ENCODE peak calls at places on chromosomes 13 and 19, in seven cellular contexts. One of them, this sample, is unnamed.

GRCh38 chr19:47660435-47660832 is 51.5 kb downstream of the BICRA start:
- DNase-seq in MV-4-11: no peak
- DNase-seq in AG04450: no peak
- DNase-seq in left cardiac atrium: no peak
- DNase-seq in T-cell: no peak
- DNase-seq in hepatic stellate cell: no peak
- DNase-seq in NCI-H1092: no peak
- DNase-seq in this sample: no peak

GRCh38 chr13:77918391-77919261 is at the start of gene EDNRB:
- DNase-seq in left cardiac atrium: peak; percentile 74
- DNase-seq in MV-4-11: no peak
- DNase-seq in AG04450: no peak
- DNase-seq in T-cell: no peak
- DNase-seq in hepatic stellate cell: peak; percentile 10
- DNase-seq in NCI-H1092: no peak
- DNase-seq in this sample: peak; percentile 71

GRCh38 chr19:15187026-15188007 is 13.5 kb downstream of the NOTCH3 start:
- DNase-seq in NCI-H1092: no peak
- DNase-seq in T-cell: no peak
- DNase-seq in left cardiac atrium: no peak
- DNase-seq in AG04450: no peak
- DNase-seq in MV-4-11: no peak
- DNase-seq in hepatic stellate cell: peak; percentile 74
- DNase-seq in this sample: no peak

GRCh38 chr19:10361569-10362011 is 18.8 kb downstream of the TYK2 start:
- DNase-seq in T-cell: no peak
- DNase-seq in MV-4-11: no peak
- DNase-seq in AG04450: no peak
- DNase-seq in NCI-H1092: no peak
- DNase-seq in left cardiac atrium: no peak
- DNase-seq in hepatic stellate cell: no peak
- DNase-seq in this sample: no peak

GRCh38 chr19:53463263-53463662 is 4.3 kb upstream of the ZNF813 start:
- DNase-seq in left cardiac atrium: peak; percentile 75
- DNase-seq in MV-4-11: no peak
- DNase-seq in AG04450: no peak
- DNase-seq in NCI-H1092: no peak
- DNase-seq in T-cell: no peak
- DNase-seq in hepatic stellate cell: peak; percentile 5
- DNase-seq in this sample: peak; percentile 43

GRCh38 chr19:4206818-4207484 is 22.4 kb upstream of the EBI3 start:
- DNase-seq in left cardiac atrium: no peak
- DNase-seq in AG04450: no peak
- DNase-seq in T-cell: no peak
- DNase-seq in MV-4-11: peak; percentile 62
- DNase-seq in NCI-H1092: no peak
- DNase-seq in hepatic stellate cell: peak; percentile 70
- DNase-seq in this sample: no peak

GRCh38 chr13:109436055-109436622 is 350.2 kb downstream of the IRS2 start:
- DNase-seq in NCI-H1092: no peak
- DNase-seq in AG04450: no peak
- DNase-seq in MV-4-11: no peak
- DNase-seq in T-cell: no peak
- DNase-seq in left cardiac atrium: no peak
- DNase-seq in hepatic stellate cell: no peak
- DNase-seq in this sample: no peak

GRCh38 chr13:99158846-99159245 is 41.8 kb upstream of the UBAC2 start:
- DNase-seq in AG04450: no peak
- DNase-seq in MV-4-11: no peak
- DNase-seq in hepatic stellate cell: no peak
- DNase-seq in NCI-H1092: no peak
- DNase-seq in T-cell: no peak
- DNase-seq in left cardiac atrium: no peak
- DNase-seq in this sample: no peak

GRCh38 chr19:7864719-7865074 is 9.5 kb downstream of the PRR36 start:
- DNase-seq in left cardiac atrium: no peak
- DNase-seq in hepatic stellate cell: no peak
- DNase-seq in MV-4-11: no peak
- DNase-seq in NCI-H1092: no peak
- DNase-seq in AG04450: no peak
- DNase-seq in T-cell: no peak
- DNase-seq in this sample: no peak

GRCh38 chr19:31223805-31224534 is 125.3 kb downstream of the TSHZ3 start:
- DNase-seq in T-cell: no peak
- DNase-seq in hepatic stellate cell: peak; percentile 59
- DNase-seq in left cardiac atrium: no peak
- DNase-seq in AG04450: peak; percentile 90
- DNase-seq in NCI-H1092: no peak
- DNase-seq in MV-4-11: no peak
- DNase-seq in this sample: no peak

GRCh38 chr13:98461525-98462240 is 115.2 kb downstream of the STK24 start:
- DNase-seq in NCI-H1092: no peak
- DNase-seq in left cardiac atrium: peak; percentile 13
- DNase-seq in MV-4-11: no peak
- DNase-seq in AG04450: no peak
- DNase-seq in T-cell: no peak
- DNase-seq in hepatic stellate cell: no peak
- DNase-seq in this sample: no peak

GRCh38 chr13:90723381-90723780 is 624.1 kb upstream of the MIR17HG start:
- DNase-seq in AG04450: no peak
- DNase-seq in hepatic stellate cell: no peak
- DNase-seq in left cardiac atrium: no peak
- DNase-seq in NCI-H1092: no peak
- DNase-seq in MV-4-11: no peak
- DNase-seq in T-cell: no peak
- DNase-seq in this sample: no peak

GRCh38 chr19:10431254-10431942 is 11.1 kb downstream of the PDE4A start:
- DNase-seq in NCI-H1092: no peak
- DNase-seq in AG04450: no peak
- DNase-seq in MV-4-11: peak; percentile 43
- DNase-seq in T-cell: peak; percentile 54
- DNase-seq in left cardiac atrium: no peak
- DNase-seq in hepatic stellate cell: no peak
- DNase-seq in this sample: peak; percentile 53

GRCh38 chr19:16075430-16076153 is 703 bp upstream of the TPM4 start:
- DNase-seq in hepatic stellate cell: no peak
- DNase-seq in T-cell: no peak
- DNase-seq in AG04450: no peak
- DNase-seq in MV-4-11: no peak
- DNase-seq in NCI-H1092: no peak
- DNase-seq in left cardiac atrium: no peak
- DNase-seq in this sample: no peak

GRCh38 chr13:102913924-102914628 is 68.2 kb downstream of the ERCC5 start:
- DNase-seq in hepatic stellate cell: no peak
- DNase-seq in MV-4-11: no peak
- DNase-seq in NCI-H1092: no peak
- DNase-seq in left cardiac atrium: no peak
- DNase-seq in T-cell: no peak
- DNase-seq in AG04450: no peak
- DNase-seq in this sample: no peak

GRCh38 chr19:47296036-47296435 is 13.6 kb upstream of the C5AR1 start:
- DNase-seq in hepatic stellate cell: peak; percentile 66
- DNase-seq in left cardiac atrium: peak; percentile 68
- DNase-seq in T-cell: peak; percentile 50
- DNase-seq in NCI-H1092: peak; percentile 69
- DNase-seq in AG04450: peak; percentile 50
- DNase-seq in MV-4-11: peak; percentile 65
- DNase-seq in this sample: peak; percentile 49

GRCh38 chr19:11530432-11530831 is 1.5 kb upstream of the ECSIT start:
- DNase-seq in MV-4-11: peak; percentile 75
- DNase-seq in T-cell: no peak
- DNase-seq in NCI-H1092: peak; percentile 94
- DNase-seq in AG04450: peak; percentile 41
- DNase-seq in hepatic stellate cell: peak; percentile 73
- DNase-seq in left cardiac atrium: peak; percentile 84
- DNase-seq in this sample: peak; percentile 86

GRCh38 chr13:47480941-47481340 is 520.1 kb downstream of the SUCLA2 start:
- DNase-seq in hepatic stellate cell: no peak
- DNase-seq in AG04450: no peak
- DNase-seq in NCI-H1092: no peak
- DNase-seq in T-cell: no peak
- DNase-seq in MV-4-11: peak; percentile 79
- DNase-seq in left cardiac atrium: no peak
- DNase-seq in this sample: no peak

GRCh38 chr19:32012206-32012605 is 333.2 kb upstream of the ZNF507 start:
- DNase-seq in hepatic stellate cell: no peak
- DNase-seq in AG04450: no peak
- DNase-seq in NCI-H1092: no peak
- DNase-seq in MV-4-11: no peak
- DNase-seq in left cardiac atrium: no peak
- DNase-seq in T-cell: no peak
- DNase-seq in this sample: no peak

GRCh38 chr13:40215311-40215710 is 451.1 kb downstream of the FOXO1 start:
- DNase-seq in MV-4-11: peak; percentile 24
- DNase-seq in hepatic stellate cell: no peak
- DNase-seq in left cardiac atrium: no peak
- DNase-seq in AG04450: no peak
- DNase-seq in T-cell: no peak
- DNase-seq in NCI-H1092: no peak
- DNase-seq in this sample: no peak

GRCh38 chr13:83620535-83621220 is 261.6 kb downstream of the SLITRK1 start:
- DNase-seq in left cardiac atrium: no peak
- DNase-seq in MV-4-11: no peak
- DNase-seq in AG04450: peak; percentile 1
- DNase-seq in NCI-H1092: no peak
- DNase-seq in T-cell: no peak
- DNase-seq in hepatic stellate cell: no peak
- DNase-seq in this sample: no peak

GRCh38 chr13:29359181-29359580 is 236.3 kb downstream of the SLC7A1 start:
- DNase-seq in left cardiac atrium: no peak
- DNase-seq in T-cell: no peak
- DNase-seq in hepatic stellate cell: no peak
- DNase-seq in NCI-H1092: no peak
- DNase-seq in MV-4-11: peak; percentile 53
- DNase-seq in AG04450: no peak
- DNase-seq in this sample: no peak

GRCh38 chr13:109858319-109858718 is 71.9 kb upstream of the IRS2 start:
- DNase-seq in AG04450: no peak
- DNase-seq in T-cell: no peak
- DNase-seq in left cardiac atrium: no peak
- DNase-seq in hepatic stellate cell: no peak
- DNase-seq in NCI-H1092: no peak
- DNase-seq in MV-4-11: peak; percentile 18
- DNase-seq in this sample: no peak

GRCh38 chr19:1613808-1614570 is 8.7 kb upstream of the UQCR11 start:
- DNase-seq in T-cell: no peak
- DNase-seq in NCI-H1092: no peak
- DNase-seq in left cardiac atrium: no peak
- DNase-seq in hepatic stellate cell: no peak
- DNase-seq in AG04450: no peak
- DNase-seq in MV-4-11: no peak
- DNase-seq in this sample: no peak

GRCh38 chr19:48395170-48395455 is 1.6 kb downstream of the GRIN2D start:
- DNase-seq in MV-4-11: no peak
- DNase-seq in hepatic stellate cell: no peak
- DNase-seq in AG04450: no peak
- DNase-seq in T-cell: no peak
- DNase-seq in NCI-H1092: no peak
- DNase-seq in left cardiac atrium: no peak
- DNase-seq in this sample: no peak

GRCh38 chr13:113123226-113124150 is 889 bp downstream of the F10 start:
- DNase-seq in MV-4-11: no peak
- DNase-seq in T-cell: no peak
- DNase-seq in hepatic stellate cell: no peak
- DNase-seq in left cardiac atrium: peak; percentile 16
- DNase-seq in NCI-H1092: no peak
- DNase-seq in AG04450: no peak
- DNase-seq in this sample: no peak

GRCh38 chr19:5805465-5806132 is 732 bp downstream of the NRTN start:
- DNase-seq in left cardiac atrium: peak; percentile 77
- DNase-seq in NCI-H1092: peak; percentile 74
- DNase-seq in T-cell: peak; percentile 35
- DNase-seq in MV-4-11: peak; percentile 21
- DNase-seq in AG04450: no peak
- DNase-seq in hepatic stellate cell: peak; percentile 81
- DNase-seq in this sample: no peak

GRCh38 chr13:46354143-46355087 is 32.6 kb downstream of the RUBCNL start:
- DNase-seq in hepatic stellate cell: peak; percentile 83
- DNase-seq in NCI-H1092: no peak
- DNase-seq in MV-4-11: peak; percentile 97
- DNase-seq in AG04450: peak; percentile 65
- DNase-seq in left cardiac atrium: no peak
- DNase-seq in T-cell: no peak
- DNase-seq in this sample: no peak

GRCh38 chr19:737591-738093 is 13.3 kb upstream of the MISP start:
- DNase-seq in hepatic stellate cell: peak; percentile 76
- DNase-seq in AG04450: no peak
- DNase-seq in MV-4-11: peak; percentile 15
- DNase-seq in NCI-H1092: no peak
- DNase-seq in left cardiac atrium: no peak
- DNase-seq in T-cell: peak; percentile 25
- DNase-seq in this sample: peak; percentile 51

GRCh38 chr13:25688524-25688923 is 316.8 kb downstream of the ATP8A2 start:
- DNase-seq in left cardiac atrium: no peak
- DNase-seq in NCI-H1092: no peak
- DNase-seq in hepatic stellate cell: no peak
- DNase-seq in MV-4-11: no peak
- DNase-seq in AG04450: no peak
- DNase-seq in T-cell: no peak
- DNase-seq in this sample: no peak

GRCh38 chr19:16062789-16063188 is 13.5 kb upstream of the TPM4 start:
- DNase-seq in NCI-H1092: peak; percentile 7
- DNase-seq in AG04450: no peak
- DNase-seq in left cardiac atrium: peak; percentile 46
- DNase-seq in T-cell: peak; percentile 38
- DNase-seq in MV-4-11: peak; percentile 95
- DNase-seq in hepatic stellate cell: no peak
- DNase-seq in this sample: no peak

GRCh38 chr19:17821190-17821589 is at the start of gene INSL3:
- DNase-seq in left cardiac atrium: no peak
- DNase-seq in AG04450: no peak
- DNase-seq in MV-4-11: no peak
- DNase-seq in T-cell: no peak
- DNase-seq in hepatic stellate cell: no peak
- DNase-seq in NCI-H1092: no peak
- DNase-seq in this sample: no peak

GRCh38 chr13:99977334-99977911 is 4.2 kb upstream of the ZIC2 start:
- DNase-seq in left cardiac atrium: no peak
- DNase-seq in T-cell: no peak
- DNase-seq in NCI-H1092: no peak
- DNase-seq in hepatic stellate cell: no peak
- DNase-seq in MV-4-11: peak; percentile 39
- DNase-seq in AG04450: no peak
- DNase-seq in this sample: no peak

This sample was measured in psoas muscle.